ENCODE peak calls at places on chromosomes 13 and 19, in seven cellular contexts. One of them, this sample, is unnamed.

GRCh38 chr13:50576156-50576555 is 267.3 kb downstream of the DLEU7 start:
- DNase-seq in astrocyte of the spinal cord: no peak
- DNase-seq in foreskin fibroblast: no peak
- DNase-seq in breast epithelium: no peak
- DNase-seq in cardiac fibroblast: no peak
- DNase-seq in dorsolateral prefrontal cortex: no peak
- DNase-seq in CD4-positive, alpha-beta T cell: no peak
- DNase-seq in this sample: no peak

GRCh38 chr13:98157609-98158008 is 14.7 kb downstream of the FARP1 start:
- DNase-seq in astrocyte of the spinal cord: no peak
- DNase-seq in foreskin fibroblast: no peak
- DNase-seq in breast epithelium: no peak
- DNase-seq in cardiac fibroblast: no peak
- DNase-seq in dorsolateral prefrontal cortex: no peak
- DNase-seq in CD4-positive, alpha-beta T cell: no peak
- DNase-seq in this sample: no peak

GRCh38 chr19:12769689-12770088 is 5.7 kb downstream of the HOOK2 start:
- DNase-seq in astrocyte of the spinal cord: no peak
- DNase-seq in foreskin fibroblast: no peak
- DNase-seq in breast epithelium: no peak
- DNase-seq in cardiac fibroblast: no peak
- DNase-seq in dorsolateral prefrontal cortex: no peak
- DNase-seq in CD4-positive, alpha-beta T cell: peak; percentile 37
- DNase-seq in this sample: no peak

GRCh38 chr19:1745589-1746031 is 7.7 kb upstream of the ONECUT3 start:
- DNase-seq in astrocyte of the spinal cord: no peak
- DNase-seq in foreskin fibroblast: no peak
- DNase-seq in breast epithelium: no peak
- DNase-seq in cardiac fibroblast: no peak
- DNase-seq in dorsolateral prefrontal cortex: no peak
- DNase-seq in CD4-positive, alpha-beta T cell: no peak
- DNase-seq in this sample: no peak

GRCh38 chr19:15297416-15298224 is 34.7 kb downstream of the BRD4 start:
- DNase-seq in astrocyte of the spinal cord: peak; percentile 87
- DNase-seq in foreskin fibroblast: no peak
- DNase-seq in breast epithelium: no peak
- DNase-seq in cardiac fibroblast: peak; percentile 67
- DNase-seq in dorsolateral prefrontal cortex: no peak
- DNase-seq in CD4-positive, alpha-beta T cell: no peak
- DNase-seq in this sample: no peak

GRCh38 chr13:21229241-21230024 is 53.0 kb downstream of the MRPL57 start:
- DNase-seq in astrocyte of the spinal cord: no peak
- DNase-seq in foreskin fibroblast: no peak
- DNase-seq in breast epithelium: no peak
- DNase-seq in cardiac fibroblast: no peak
- DNase-seq in dorsolateral prefrontal cortex: no peak
- DNase-seq in CD4-positive, alpha-beta T cell: no peak
- DNase-seq in this sample: no peak

GRCh38 chr19:51351266-51351990 is 9.5 kb upstream of the VSIG10L start:
- DNase-seq in astrocyte of the spinal cord: no peak
- DNase-seq in foreskin fibroblast: no peak
- DNase-seq in breast epithelium: no peak
- DNase-seq in cardiac fibroblast: no peak
- DNase-seq in dorsolateral prefrontal cortex: no peak
- DNase-seq in CD4-positive, alpha-beta T cell: no peak
- DNase-seq in this sample: no peak

GRCh38 chr19:32269831-32270230 is 75.6 kb upstream of the ZNF507 start:
- DNase-seq in astrocyte of the spinal cord: no peak
- DNase-seq in foreskin fibroblast: no peak
- DNase-seq in breast epithelium: no peak
- DNase-seq in cardiac fibroblast: no peak
- DNase-seq in dorsolateral prefrontal cortex: no peak
- DNase-seq in CD4-positive, alpha-beta T cell: no peak
- DNase-seq in this sample: no peak

GRCh38 chr19:44582581-44583265 is 30.6 kb upstream of the IGSF23 start:
- DNase-seq in astrocyte of the spinal cord: no peak
- DNase-seq in foreskin fibroblast: no peak
- DNase-seq in breast epithelium: no peak
- DNase-seq in cardiac fibroblast: peak; percentile 56
- DNase-seq in dorsolateral prefrontal cortex: no peak
- DNase-seq in CD4-positive, alpha-beta T cell: no peak
- DNase-seq in this sample: no peak

GRCh38 chr19:56838930-56839664 is 1.4 kb downstream of the PEG3 start:
- DNase-seq in astrocyte of the spinal cord: peak; percentile 70
- DNase-seq in foreskin fibroblast: peak; percentile 41
- DNase-seq in breast epithelium: peak; percentile 97
- DNase-seq in cardiac fibroblast: peak; percentile 31
- DNase-seq in dorsolateral prefrontal cortex: peak; percentile 95
- DNase-seq in CD4-positive, alpha-beta T cell: no peak
- DNase-seq in this sample: peak; percentile 16

GRCh38 chr19:33310606-33311325 is 8.4 kb upstream of the CEBPA start:
- DNase-seq in astrocyte of the spinal cord: no peak
- DNase-seq in foreskin fibroblast: no peak
- DNase-seq in breast epithelium: no peak
- DNase-seq in cardiac fibroblast: no peak
- DNase-seq in dorsolateral prefrontal cortex: no peak
- DNase-seq in CD4-positive, alpha-beta T cell: no peak
- DNase-seq in this sample: no peak

GRCh38 chr19:13959962-13960862 is 7.9 kb downstream of the DCAF15 start:
- DNase-seq in astrocyte of the spinal cord: no peak
- DNase-seq in foreskin fibroblast: no peak
- DNase-seq in breast epithelium: no peak
- DNase-seq in cardiac fibroblast: no peak
- DNase-seq in dorsolateral prefrontal cortex: no peak
- DNase-seq in CD4-positive, alpha-beta T cell: no peak
- DNase-seq in this sample: no peak
- TF ChIP-seq CTCF in astrocyte of the spinal cord: peak; percentile 37
- TF ChIP-seq CTCF in foreskin fibroblast: peak; percentile 7
- TF ChIP-seq CTCF in breast epithelium: no peak
- TF ChIP-seq CTCF in cardiac fibroblast: peak; percentile 23
- TF ChIP-seq CTCF in dorsolateral prefrontal cortex: no peak
- TF ChIP-seq CTCF in CD4-positive, alpha-beta T cell: peak; percentile 27
- TF ChIP-seq CTCF in this sample: peak; percentile 18

GRCh38 chr13:80465321-80465720 is 124.4 kb upstream of the SPRY2 start:
- DNase-seq in astrocyte of the spinal cord: no peak
- DNase-seq in foreskin fibroblast: no peak
- DNase-seq in breast epithelium: no peak
- DNase-seq in cardiac fibroblast: no peak
- DNase-seq in dorsolateral prefrontal cortex: no peak
- DNase-seq in CD4-positive, alpha-beta T cell: no peak
- DNase-seq in this sample: no peak
- TF ChIP-seq CTCF in astrocyte of the spinal cord: no peak
- TF ChIP-seq CTCF in foreskin fibroblast: no peak
- TF ChIP-seq CTCF in breast epithelium: no peak
- TF ChIP-seq CTCF in cardiac fibroblast: no peak
- TF ChIP-seq CTCF in dorsolateral prefrontal cortex: no peak
- TF ChIP-seq CTCF in CD4-positive, alpha-beta T cell: no peak
- TF ChIP-seq CTCF in this sample: no peak

GRCh38 chr19:8323781-8324185 is 2.5 kb downstream of the RPS28 start:
- DNase-seq in astrocyte of the spinal cord: no peak
- DNase-seq in foreskin fibroblast: no peak
- DNase-seq in breast epithelium: no peak
- DNase-seq in cardiac fibroblast: no peak
- DNase-seq in dorsolateral prefrontal cortex: no peak
- DNase-seq in CD4-positive, alpha-beta T cell: no peak
- DNase-seq in this sample: no peak

GRCh38 chr19:8325454-8325853 is 4.2 kb downstream of the RPS28 start:
- DNase-seq in astrocyte of the spinal cord: no peak
- DNase-seq in foreskin fibroblast: no peak
- DNase-seq in breast epithelium: no peak
- DNase-seq in cardiac fibroblast: no peak
- DNase-seq in dorsolateral prefrontal cortex: no peak
- DNase-seq in CD4-positive, alpha-beta T cell: no peak
- DNase-seq in this sample: no peak

GRCh38 chr19:8322638-8322997 is 1.3 kb downstream of the RPS28 start:
- DNase-seq in astrocyte of the spinal cord: no peak
- DNase-seq in foreskin fibroblast: no peak
- DNase-seq in breast epithelium: no peak
- DNase-seq in cardiac fibroblast: no peak
- DNase-seq in dorsolateral prefrontal cortex: no peak
- DNase-seq in CD4-positive, alpha-beta T cell: no peak
- DNase-seq in this sample: no peak

GRCh38 chr19:8321760-8322637 is 703 bp downstream of the RPS28 start:
- DNase-seq in astrocyte of the spinal cord: no peak
- DNase-seq in foreskin fibroblast: no peak
- DNase-seq in breast epithelium: no peak
- DNase-seq in cardiac fibroblast: peak; percentile 20
- DNase-seq in dorsolateral prefrontal cortex: no peak
- DNase-seq in CD4-positive, alpha-beta T cell: no peak
- DNase-seq in this sample: no peak

GRCh38 chr19:8324186-8325050 is 3.1 kb downstream of the RPS28 start:
- DNase-seq in astrocyte of the spinal cord: no peak
- DNase-seq in foreskin fibroblast: no peak
- DNase-seq in breast epithelium: no peak
- DNase-seq in cardiac fibroblast: no peak
- DNase-seq in dorsolateral prefrontal cortex: no peak
- DNase-seq in CD4-positive, alpha-beta T cell: no peak
- DNase-seq in this sample: no peak
- TF ChIP-seq CTCF in astrocyte of the spinal cord: no peak
- TF ChIP-seq CTCF in foreskin fibroblast: no peak
- TF ChIP-seq CTCF in breast epithelium: no peak
- TF ChIP-seq CTCF in cardiac fibroblast: no peak
- TF ChIP-seq CTCF in dorsolateral prefrontal cortex: no peak
- TF ChIP-seq CTCF in CD4-positive, alpha-beta T cell: no peak
- TF ChIP-seq CTCF in this sample: no peak

GRCh38 chr13:23349127-23349897 is 84.2 kb downstream of the SACS start:
- DNase-seq in astrocyte of the spinal cord: no peak
- DNase-seq in foreskin fibroblast: peak; percentile 55
- DNase-seq in breast epithelium: no peak
- DNase-seq in cardiac fibroblast: peak; percentile 11
- DNase-seq in dorsolateral prefrontal cortex: no peak
- DNase-seq in CD4-positive, alpha-beta T cell: no peak
- DNase-seq in this sample: no peak
- TF ChIP-seq CTCF in astrocyte of the spinal cord: no peak
- TF ChIP-seq CTCF in foreskin fibroblast: no peak
- TF ChIP-seq CTCF in breast epithelium: no peak
- TF ChIP-seq CTCF in cardiac fibroblast: no peak
- TF ChIP-seq CTCF in dorsolateral prefrontal cortex: no peak
- TF ChIP-seq CTCF in CD4-positive, alpha-beta T cell: no peak
- TF ChIP-seq CTCF in this sample: no peak

DNA sequence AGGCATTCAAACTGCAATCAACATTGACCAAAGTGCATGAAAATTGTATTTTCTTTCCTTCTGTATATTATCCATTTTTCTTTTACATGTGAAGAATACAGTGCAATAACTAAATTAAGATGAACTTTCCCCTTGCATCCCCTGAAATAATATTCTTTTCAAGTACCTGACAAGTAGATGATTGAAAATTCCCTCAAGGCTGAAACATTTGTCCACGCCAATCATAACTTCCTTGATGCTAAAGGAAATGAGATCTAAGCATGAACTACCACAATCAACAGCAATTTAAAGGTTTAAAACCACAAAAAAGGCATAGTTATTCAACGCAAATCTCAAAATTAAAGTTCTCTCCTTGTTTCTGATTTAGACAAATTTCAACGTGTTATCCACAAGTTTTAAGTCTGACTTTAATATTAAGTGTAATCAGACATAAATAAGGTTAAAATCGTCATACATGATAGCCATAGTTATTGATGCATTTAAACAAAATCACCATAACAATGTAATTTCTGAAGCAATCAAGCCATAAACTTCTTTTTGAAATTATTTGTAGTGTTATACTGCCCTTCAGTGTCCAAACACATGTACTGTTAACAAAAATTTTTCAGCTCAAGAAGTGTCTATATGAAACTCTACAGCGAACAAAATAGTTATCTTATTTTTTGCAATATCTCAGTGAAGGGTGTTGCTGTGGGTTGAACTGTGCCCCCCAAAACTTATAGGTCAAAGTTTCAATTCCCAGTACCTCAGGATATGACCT is 169.5 kb downstream of the DCLK1 start:
- DNase-seq in astrocyte of the spinal cord: no peak
- DNase-seq in foreskin fibroblast: no peak
- DNase-seq in breast epithelium: no peak
- DNase-seq in cardiac fibroblast: peak; percentile 34
- DNase-seq in dorsolateral prefrontal cortex: no peak
- DNase-seq in CD4-positive, alpha-beta T cell: no peak
- DNase-seq in this sample: no peak
- TF ChIP-seq CTCF in astrocyte of the spinal cord: peak; percentile 2
- TF ChIP-seq CTCF in foreskin fibroblast: no peak
- TF ChIP-seq CTCF in breast epithelium: no peak
- TF ChIP-seq CTCF in cardiac fibroblast: peak; percentile 19
- TF ChIP-seq CTCF in dorsolateral prefrontal cortex: no peak
- TF ChIP-seq CTCF in CD4-positive, alpha-beta T cell: no peak
- TF ChIP-seq CTCF in this sample: no peak

GRCh38 chr19:41883821-41884733 is 1.1 kb downstream of the ARHGEF1 start:
- DNase-seq in astrocyte of the spinal cord: peak; percentile 97
- DNase-seq in foreskin fibroblast: peak; percentile 97
- DNase-seq in breast epithelium: peak; percentile 93
- DNase-seq in cardiac fibroblast: peak; percentile 96
- DNase-seq in dorsolateral prefrontal cortex: peak; percentile 98
- DNase-seq in CD4-positive, alpha-beta T cell: peak; percentile 80
- DNase-seq in this sample: peak; percentile 80
- TF ChIP-seq CTCF in astrocyte of the spinal cord: no peak
- TF ChIP-seq CTCF in foreskin fibroblast: peak; percentile 6
- TF ChIP-seq CTCF in breast epithelium: no peak
- TF ChIP-seq CTCF in cardiac fibroblast: peak; percentile 40
- TF ChIP-seq CTCF in dorsolateral prefrontal cortex: peak; percentile 70
- TF ChIP-seq CTCF in CD4-positive, alpha-beta T cell: no peak
- TF ChIP-seq CTCF in this sample: no peak

This sample was measured in natural killer cell.